ENCODE peak calls at places on chromosomes 16 and 17, in four cellular contexts. F is A549, B is K562, P is GM12878. Q is an unnamed sample.

GRCh38 chr17:59431606-59432005 is 100.2 kb downstream of the YPEL2 start:
- DNase-seq in F (no peak), B (no peak), P (no peak), Q (no peak)

GRCh38 chr17:68491864-68492263 is 20.4 kb upstream of the PRKAR1A start:
- DNase-seq in F (no peak), B (no peak), P (no peak), Q (no peak)

GRCh38 chr16:66525396-66526180 is 24.3 kb downstream of the TK2 start:
- DNase-seq in F (no peak), B (no peak), P (no peak), Q (no peak)

GRCh38 chr16:51161440-51162195 is 10.5 kb upstream of the SALL1 start:
- DNase-seq in F (no peak), B (no peak), P (no peak), Q (no peak)

GRCh38 chr17:83079340-83079747 is at the start of gene METRNL:
- DNase-seq in F (peak), B (peak), P (no peak), Q (peak)

GRCh38 chr17:73609688-73610210 is 34.5 kb downstream of the SDK2 start:
- DNase-seq in F (no peak), B (no peak), P (no peak), Q (no peak)

GRCh38 chr17:4215882-4216411 is 47.8 kb downstream of the ANKFY1 start:
- DNase-seq in F (no peak), B (no peak), P (no peak), Q (peak)

GRCh38 chr16:13463619-13464018 is 456.3 kb upstream of the ERCC4 start:
- DNase-seq in F (no peak), B (no peak), P (no peak), Q (no peak)

GRCh38 chr17:28093999-28094716 is 51.7 kb downstream of the NLK start:
- DNase-seq in F (no peak), B (no peak), P (no peak), Q (no peak)

GRCh38 chr17:76848670-76849069 is 19.5 kb upstream of the MGAT5B start:
- DNase-seq in F (no peak), B (no peak), P (no peak), Q (peak)

GRCh38 chr16:17940584-17940983 is 396.0 kb downstream of the NPIPA8 start:
- DNase-seq in F (no peak), B (no peak), P (no peak), Q (no peak)

GRCh38 chr16:78210305-78210704 is 110.9 kb downstream of the WWOX start:
- DNase-seq in F (no peak), B (no peak), P (no peak), Q (no peak)

GRCh38 chr17:38703742-38704644 is 1.1 kb upstream of the MLLT6 start:
- DNase-seq in F (no peak), B (peak), P (no peak), Q (peak)

GRCh38 chr17:38701504-38702165 is 3.4 kb upstream of the MLLT6 start:
- DNase-seq in F (peak), B (peak), P (peak), Q (no peak)

GRCh38 chr17:38702900-38703741 is 2.0 kb upstream of the MLLT6 start:
- DNase-seq in F (no peak), B (no peak), P (no peak), Q (no peak)

GRCh38 chr17:38704645-38705522 is at the start of gene MLLT6:
- DNase-seq in F (peak), B (peak), P (no peak), Q (peak)

DNA sequence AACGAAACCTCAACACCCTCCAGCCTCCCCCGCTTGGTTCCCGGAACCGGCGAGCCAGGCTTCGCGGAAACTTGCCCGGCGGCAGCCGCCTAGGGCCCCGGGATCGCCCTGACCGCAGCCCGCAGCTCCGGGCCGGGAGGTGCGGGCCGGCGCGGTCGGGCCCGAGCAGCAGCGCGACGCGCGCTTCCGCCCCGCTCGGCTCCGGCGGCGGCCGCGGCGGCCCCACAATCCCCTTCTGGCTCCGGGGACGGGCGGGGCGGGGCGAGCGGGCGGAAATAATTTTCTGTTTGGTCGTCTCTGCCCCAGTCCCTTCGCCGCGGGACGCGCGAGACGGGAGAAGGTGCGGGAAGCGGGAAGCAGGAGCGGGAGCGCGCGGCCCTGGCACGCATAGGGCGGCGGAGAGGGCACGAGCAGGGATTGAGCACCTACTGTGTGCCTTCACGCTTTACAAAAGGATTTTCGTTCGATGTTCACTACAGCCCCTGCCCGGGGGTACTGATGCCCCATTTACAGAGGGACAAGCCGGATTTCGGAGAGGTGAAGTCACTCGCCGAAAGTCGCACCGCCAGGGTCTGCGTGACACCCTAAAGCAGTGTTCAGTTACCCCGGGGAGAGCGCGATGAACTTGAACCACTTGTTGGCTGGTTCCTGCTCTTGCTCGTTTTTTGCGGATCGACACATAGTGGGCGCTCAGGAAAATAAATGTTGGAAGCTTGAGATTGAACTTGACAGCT is 2.7 kb upstream of the MLLT6 start:
- DNase-seq in F (peak), B (peak), P (no peak), Q (peak)
- TF ChIP-seq REST in F (peak), B (peak), P (no peak), Q (no peak)

GRCh38 chr17:78172284-78173024 is 4.1 kb downstream of the SYNGR2 start:
- DNase-seq in F (no peak), B (no peak), P (no peak), Q (no peak)
- TF ChIP-seq EP300 in F (no peak), B (no peak), P (no peak), Q (no peak)

DNA sequence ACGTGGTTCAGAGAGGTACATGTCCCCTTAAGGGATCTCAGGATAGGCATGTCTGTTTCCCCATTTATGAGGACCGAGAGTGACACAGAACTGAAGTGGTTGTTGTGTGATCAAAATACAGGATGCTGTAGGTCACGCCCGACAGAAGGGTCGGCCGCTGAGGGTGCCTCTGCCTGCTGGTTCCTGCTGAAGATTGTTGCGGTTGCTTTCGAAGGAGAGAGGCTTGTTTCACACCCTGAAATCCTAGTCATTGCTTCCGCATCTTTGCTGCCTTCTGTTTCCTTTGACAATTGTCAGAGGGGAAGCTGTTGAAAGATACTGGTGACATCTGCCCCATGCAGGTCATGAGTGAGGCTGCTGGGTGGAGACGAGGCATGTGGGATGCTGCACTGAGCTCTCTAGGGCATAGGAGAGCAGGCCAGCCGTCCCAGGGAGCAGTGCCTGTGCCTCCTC is 3.8 kb upstream of the NAT9 start:
- DNase-seq in F (no peak), B (no peak), P (peak), Q (no peak)
- TF ChIP-seq REST in F (no peak), B (no peak), P (no peak), Q (no peak)

DNA sequence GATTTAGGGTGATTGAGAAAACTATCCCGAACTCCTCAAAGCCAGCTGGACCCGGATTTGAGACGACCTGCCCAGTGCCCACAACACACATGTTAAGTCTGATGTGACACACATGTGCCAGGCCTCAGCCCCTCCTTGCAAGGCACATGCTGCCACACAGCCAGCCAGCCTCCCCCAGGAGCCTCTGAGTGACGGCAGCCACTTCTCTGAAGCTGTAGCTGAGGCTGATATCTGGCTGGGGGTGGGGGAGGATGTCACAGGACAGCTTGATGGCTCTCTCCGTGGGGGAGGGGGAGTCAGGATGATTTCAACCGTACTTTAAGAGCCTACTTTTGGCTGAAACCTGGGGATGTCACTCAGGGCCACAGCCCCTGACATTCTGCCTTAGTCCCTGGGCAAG is 40.9 kb downstream of the SRCIN1 start:
- DNase-seq in F (no peak), B (peak), P (no peak), Q (peak)
- TF ChIP-seq EP300 in F (no peak), B (no peak), P (no peak), Q (no peak)

GRCh38 chr16:57801098-57801855 is 1.0 kb downstream of the KIFC3 start:
- DNase-seq in F (peak), B (no peak), P (no peak), Q (peak)
- TF ChIP-seq REST in F (peak), B (no peak), P (no peak), Q (peak)

GRCh38 chr16:86461037-86461436 is 49.3 kb upstream of the FOXF1 start:
- DNase-seq in F (no peak), B (no peak), P (no peak), Q (no peak)

GRCh38 chr16:86464044-86464443 is 46.3 kb upstream of the FOXF1 start:
- DNase-seq in F (no peak), B (no peak), P (no peak), Q (no peak)

GRCh38 chr16:86459266-86459665 is 51.1 kb upstream of the FOXF1 start:
- DNase-seq in F (no peak), B (no peak), P (no peak), Q (no peak)

GRCh38 chr16:86465434-86465833 is 44.9 kb upstream of the FOXF1 start:
- DNase-seq in F (no peak), B (no peak), P (no peak), Q (no peak)

GRCh38 chr16:86462334-86463084 is 47.8 kb upstream of the FOXF1 start:
- DNase-seq in F (no peak), B (no peak), P (no peak), Q (no peak)
- TF ChIP-seq EP300 in F (no peak), B (no peak), P (no peak), Q (no peak)

GRCh38 chr17:80068301-80069160 is 32.1 kb downstream of the CCDC40 start:
- DNase-seq in F (no peak), B (peak), P (no peak), Q (peak)

GRCh38 chr17:80067393-80067986 is 31.0 kb downstream of the CCDC40 start:
- DNase-seq in F (no peak), B (no peak), P (no peak), Q (no peak)

GRCh38 chr17:80069886-80070177 is 31.5 kb upstream of the GAA start:
- DNase-seq in F (no peak), B (no peak), P (no peak), Q (no peak)

GRCh38 chr17:80070375-80071115 is 30.8 kb upstream of the GAA start:
- DNase-seq in F (no peak), B (no peak), P (no peak), Q (no peak)

DNA sequence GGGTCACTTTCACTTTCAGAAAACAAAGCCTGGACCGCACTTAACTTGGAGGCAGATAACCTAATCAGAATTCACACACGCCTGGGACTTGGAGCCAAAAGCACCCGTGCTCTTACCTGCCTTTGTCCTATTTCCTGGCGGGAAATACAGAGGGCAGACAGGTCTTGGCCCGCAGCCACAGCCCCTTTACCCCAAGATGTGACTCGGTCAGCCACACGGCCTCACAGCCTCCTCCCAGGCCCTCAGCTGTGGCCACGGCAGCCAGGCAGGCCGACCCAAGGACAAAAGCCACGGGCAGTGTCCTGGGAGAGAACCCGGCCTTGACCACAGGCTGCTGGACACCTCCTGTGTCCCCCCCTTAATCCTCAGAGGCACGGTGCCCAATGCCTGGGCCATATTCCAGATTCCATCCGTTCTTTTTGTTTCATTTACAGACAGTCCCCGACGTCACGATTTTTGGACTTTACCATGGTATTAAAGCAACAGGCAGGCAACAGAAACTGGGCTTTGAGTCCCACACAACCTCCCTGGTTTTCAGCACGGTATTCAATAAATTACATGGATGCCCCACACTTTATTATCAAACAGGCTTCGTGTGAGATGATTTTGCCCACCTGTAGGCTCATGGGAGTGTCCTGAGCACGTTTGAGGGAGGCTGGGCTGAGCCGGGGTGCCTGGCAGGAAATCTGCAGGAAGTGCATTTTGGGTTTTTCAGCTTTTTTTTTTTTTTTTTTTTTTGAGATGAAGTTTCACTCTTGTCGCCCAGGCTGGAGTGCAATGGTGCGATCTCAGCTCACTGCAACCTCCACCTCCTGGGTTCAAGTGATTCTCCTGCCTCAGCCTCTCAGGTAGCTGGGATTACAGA is 30.0 kb upstream of the GAA start:
- DNase-seq in F (no peak), B (no peak), P (no peak), Q (no peak)
- TF ChIP-seq REST in F (no peak), B (no peak), P (no peak), Q (no peak)

GRCh38 chr16:68022728-68023537 is at the start of the genes DDX28 and DUS2:
- DNase-seq in F (peak), B (peak), P (peak), Q (peak)
- TF ChIP-seq EP300 in F (no peak), B (no peak), P (no peak), Q (no peak)

GRCh38 chr16:19203374-19203966 is 35.4 kb downstream of the SYT17 start:
- DNase-seq in F (no peak), B (no peak), P (peak), Q (no peak)
- TF ChIP-seq REST in F (no peak), B (no peak), P (no peak), Q (no peak)

GRCh38 chr16:57862698-57863433 is 60.6 kb upstream of the KIFC3 start:
- DNase-seq in F (peak), B (no peak), P (no peak), Q (no peak)
- TF ChIP-seq EP300 in F (no peak), B (no peak), P (no peak), Q (no peak)